ENCODE peak calls at places on chromosome 16, in four cellular contexts. O is fibroblast of mammary gland, F is astrocyte, N is A549. Z is an unnamed sample.

GRCh38 chr16:27778926-27779570 is 229.1 kb downstream of the KATNIP start:
- DNase-seq in F (no peak), N (no peak), O (no peak), Z (no peak)

GRCh38 chr16:19505600-19506303 is 16.1 kb downstream of the GDE1 start:
- DNase-seq in N (no peak), F (peak; percentile 78), O (peak; percentile 85), Z (peak; percentile 13)

GRCh38 chr16:81861503-81861902 is 82.4 kb downstream of the PLCG2 start:
- DNase-seq in N (no peak), F (no peak), O (no peak), Z (peak; percentile 3)

GRCh38 chr16:57694556-57695377 is at the start of gene DRC7:
- DNase-seq in O (peak; percentile 30), F (peak; percentile 31), N (peak; percentile 68), Z (peak; percentile 38)

GRCh38 chr16:8818499-8819270 is 21.0 kb downstream of the PMM2 start:
- DNase-seq in O (no peak), N (no peak), F (no peak), Z (no peak)

GRCh38 chr16:84608281-84608680 is 9.6 kb downstream of the COTL1 start:
- DNase-seq in N (no peak), F (no peak), O (no peak), Z (no peak)

GRCh38 chr16:20613471-20613887 is 37.3 kb upstream of the ACSM2B start:
- DNase-seq in O (no peak), F (no peak), N (no peak), Z (no peak)

GRCh38 chr16:27426423-27427408 is 24.7 kb downstream of the IL21R start:
- DNase-seq in F (peak; percentile 90), N (peak; percentile 47), O (peak; percentile 96), Z (peak; percentile 94)

GRCh38 chr16:69123894-69124293 is 8.5 kb downstream of the CHTF8 start:
- DNase-seq in O (peak; percentile 77), F (peak; percentile 40), N (peak; percentile 78), Z (peak; percentile 81)

GRCh38 chr16:57304169-57305061 is 19.9 kb upstream of the PLLP start:
- DNase-seq in O (peak; percentile 39), F (peak; percentile 65), N (peak; percentile 90), Z (peak; percentile 40)

DNA sequence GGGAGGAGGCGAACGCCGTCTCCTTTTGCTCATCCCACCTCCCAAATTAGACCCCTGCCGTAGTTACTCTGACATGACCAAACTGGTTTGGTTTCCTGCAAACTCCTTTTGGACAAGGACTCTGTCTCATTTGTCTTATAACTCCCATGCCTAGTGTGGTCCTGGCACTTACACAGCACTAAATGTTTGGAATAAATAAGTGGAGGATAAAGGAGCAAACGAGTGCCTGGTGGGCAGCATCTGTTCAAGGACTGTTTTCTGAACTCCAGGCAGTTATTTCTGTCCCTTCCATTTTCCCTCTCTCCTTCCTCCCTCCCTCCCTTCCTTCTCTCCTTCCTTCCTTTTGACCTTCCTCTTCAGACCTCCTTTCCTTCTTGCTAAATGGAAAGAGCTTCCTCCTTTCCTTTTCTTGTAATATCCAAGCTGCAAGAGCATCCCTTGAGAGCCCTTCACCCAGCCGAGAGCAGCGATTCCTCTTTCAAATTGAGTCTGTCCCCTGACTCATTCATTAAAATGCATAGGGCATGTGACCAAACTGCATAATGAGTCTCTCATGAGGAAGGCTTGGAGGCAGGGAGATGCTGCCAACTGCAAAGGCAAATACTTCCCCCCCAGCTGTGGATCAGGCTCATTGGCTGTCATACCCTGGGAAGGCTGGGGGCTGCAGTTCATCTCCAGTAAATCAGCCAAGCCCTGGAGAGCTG is 36.9 kb downstream of the CHD9 start:
- DNase-seq in F (peak; percentile 92), O (peak; percentile 99), N (no peak), Z (peak; percentile 95)
- H3K4me3 ChIP-seq in F (peak overlapping the region; percentile 21), O (peak overlapping the region; percentile 22), N (no peak overlapping the region), Z (peak overlapping the region; percentile 59)

GRCh38 chr16:83447560-83447959 is 360.2 kb upstream of the HSBP1 start:
- DNase-seq in N (no peak), O (no peak), F (no peak), Z (no peak)
- H3K4me3 ChIP-seq in N (no peak overlapping the region), O (no peak overlapping the region), F (no peak overlapping the region), Z (no peak overlapping the region)

DNA sequence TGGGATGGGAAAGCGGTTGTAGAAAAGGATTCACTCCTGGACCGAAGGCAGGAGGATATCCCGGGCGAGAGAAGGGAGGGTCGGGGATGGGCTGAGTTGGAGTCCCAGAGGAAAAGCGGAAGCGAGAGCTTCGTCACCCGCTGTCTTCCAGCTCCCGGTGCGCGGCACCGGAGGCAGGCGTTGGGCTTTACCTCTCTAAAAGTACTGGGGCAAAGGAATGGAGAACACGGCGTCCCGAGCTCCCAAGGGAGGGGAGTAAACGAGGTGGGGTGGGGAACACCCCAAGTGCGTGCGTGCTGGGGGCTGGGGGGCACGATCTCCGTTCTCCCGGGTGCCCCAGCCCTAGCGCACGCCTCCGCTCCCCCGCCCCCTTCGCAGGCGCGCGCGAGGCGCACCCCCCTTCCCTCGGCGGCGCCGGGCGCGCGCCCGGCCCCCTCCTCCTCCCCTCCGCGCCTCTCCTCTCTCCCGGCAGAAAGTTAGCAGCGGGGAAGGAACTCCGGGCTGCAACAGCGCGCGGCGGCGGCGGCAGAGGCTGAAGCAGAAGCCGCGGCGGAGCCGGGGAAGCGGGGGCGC is at the start of gene HS3ST4:
- DNase-seq in O (no peak), F (no peak), N (no peak), Z (peak; percentile 5)
- H3K4me3 ChIP-seq in O (no peak within 1 kb of the TSS), F (no peak within 1 kb of the TSS), N (peak within 1 kb of the TSS; percentile 43), Z (no peak within 1 kb of the TSS)

DNA sequence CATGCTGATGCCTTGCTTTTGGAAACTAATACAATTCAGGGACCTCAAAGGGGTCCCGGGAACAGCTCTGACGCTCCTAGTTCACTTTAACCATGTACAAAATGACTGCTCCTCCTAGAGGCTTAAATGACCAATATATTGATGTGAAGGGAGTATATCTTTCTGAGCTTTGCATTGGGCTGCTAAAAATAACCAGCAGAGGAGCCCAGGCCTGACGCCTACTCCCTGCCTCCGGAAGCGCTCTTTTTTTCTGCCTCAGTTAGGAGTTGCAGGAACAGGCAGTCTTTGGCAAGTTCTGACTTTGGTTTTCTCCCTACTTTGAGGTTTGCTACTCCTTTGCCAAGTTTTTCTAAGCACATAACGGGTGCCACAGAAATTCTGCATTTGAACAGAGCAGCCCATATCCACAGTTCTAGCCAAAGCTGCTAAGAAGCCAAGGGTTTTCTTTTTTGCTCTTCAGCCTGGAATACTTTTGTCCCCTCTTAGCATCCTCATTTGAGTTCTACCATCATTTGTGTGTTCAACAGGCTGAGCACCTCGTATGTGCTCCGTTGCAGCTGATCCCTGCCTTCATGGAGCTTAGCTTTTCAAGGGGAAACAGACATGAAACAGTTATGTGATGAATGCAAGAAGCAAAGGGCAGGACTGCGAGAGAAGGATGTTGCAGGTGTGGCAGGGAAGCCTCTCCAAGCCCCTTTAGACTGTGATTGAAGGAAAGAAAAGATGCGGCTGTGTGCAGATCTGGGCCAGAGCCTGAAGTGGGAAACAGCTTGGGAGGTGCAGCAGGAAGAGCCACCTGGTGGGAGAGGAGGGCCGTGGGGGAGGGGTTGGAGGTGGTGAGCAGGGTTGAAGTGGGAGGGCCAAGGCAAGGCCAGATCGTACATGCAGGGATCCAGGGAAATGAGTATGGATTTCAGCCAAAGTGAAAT is 2.8 kb upstream of the NAGPA start:
- DNase-seq in O (no peak), F (peak; percentile 63), N (no peak), Z (no peak)
- H3K4me3 ChIP-seq in O (no peak overlapping the region), F (no peak overlapping the region), N (no peak overlapping the region), Z (no peak overlapping the region)

GRCh38 chr16:24255446-24256352 is at the start of gene CACNG3:
- DNase-seq in F (peak; percentile 19), N (peak; percentile 10), O (peak; percentile 10), Z (peak; percentile 65)
- H3K4me3 ChIP-seq in F (no peak within 1 kb of the TSS), N (no peak within 1 kb of the TSS), O (no peak within 1 kb of the TSS), Z (no peak within 1 kb of the TSS)

GRCh38 chr16:12975766-12976165 is 74.4 kb downstream of the SHISA9 start:
- DNase-seq in N (no peak), O (no peak), F (no peak), Z (no peak)

GRCh38 chr16:12976936-12977335 is 75.5 kb downstream of the SHISA9 start:
- DNase-seq in F (no peak), O (peak; percentile 13), N (peak; percentile 4), Z (no peak)

GRCh38 chr16:12971216-12971615 is 69.8 kb downstream of the SHISA9 start:
- DNase-seq in F (peak; percentile 3), N (peak; percentile 61), O (peak; percentile 88), Z (no peak)

GRCh38 chr16:12972246-12972645 is 70.8 kb downstream of the SHISA9 start:
- DNase-seq in F (no peak), N (no peak), O (no peak), Z (no peak)

GRCh38 chr16:12976491-12976890 is 75.1 kb downstream of the SHISA9 start:
- DNase-seq in F (no peak), N (no peak), O (no peak), Z (no peak)
- H3K4me3 ChIP-seq in F (no peak overlapping the region), N (no peak overlapping the region), O (no peak overlapping the region), Z (no peak overlapping the region)

DNA sequence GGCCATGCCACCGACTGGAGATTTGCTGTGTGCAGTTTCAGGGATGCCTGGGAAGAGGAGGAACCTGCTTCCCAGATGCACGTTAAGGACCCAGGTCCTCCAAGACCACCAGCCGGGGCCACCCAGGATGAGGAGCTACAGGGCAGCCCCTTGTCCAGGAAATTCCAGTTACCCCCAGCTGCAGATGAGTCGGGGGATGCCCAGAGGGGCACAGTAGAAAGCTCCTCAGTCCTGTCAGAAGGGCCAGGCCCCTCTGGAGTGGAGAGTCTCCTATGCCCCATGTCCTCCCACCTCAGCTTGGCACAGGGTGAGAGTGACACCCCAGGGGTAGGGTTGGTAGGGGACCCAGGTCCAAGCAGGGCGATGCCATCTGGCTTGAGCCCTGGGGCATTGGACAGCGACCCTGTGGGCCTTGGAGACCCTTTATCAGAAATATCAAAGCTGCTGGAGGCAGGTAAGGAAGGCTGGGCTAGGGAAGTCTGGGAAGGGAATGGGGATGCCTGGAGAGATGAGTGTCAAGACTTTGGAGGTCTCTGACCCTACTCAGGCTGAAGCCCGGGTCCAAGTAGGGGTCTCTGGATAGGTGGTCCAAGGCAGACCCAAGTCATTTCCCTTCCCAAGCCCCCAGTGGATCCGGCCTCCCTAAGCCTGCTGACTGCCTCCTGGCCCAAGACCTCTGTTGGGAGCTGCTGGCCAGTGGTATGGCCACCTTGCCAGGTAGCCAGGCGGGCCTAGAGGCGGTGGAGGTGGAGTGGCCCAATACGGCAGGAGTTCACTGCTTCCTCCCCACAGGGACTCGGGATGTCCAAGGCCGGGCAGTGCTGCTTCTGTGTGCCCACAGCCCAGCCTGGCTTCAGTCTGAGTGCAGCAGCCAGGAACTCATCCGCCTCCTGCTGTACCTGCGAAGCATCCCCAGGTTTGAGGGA is 1.0 kb downstream of the PLEKHG4 start:
- DNase-seq in N (no peak), O (no peak), F (no peak), Z (no peak)
- H3K4me3 ChIP-seq in N (peak overlapping the region; percentile 80), O (peak overlapping the region; percentile 13), F (no peak overlapping the region), Z (no peak overlapping the region)

GRCh38 chr16:50068550-50068949 is 2.8 kb downstream of the HEATR3 start:
- DNase-seq in N (no peak), O (peak; percentile 56), F (peak; percentile 50), Z (peak; percentile 46)

GRCh38 chr16:50067290-50067853 is 1.6 kb downstream of the HEATR3 start:
- DNase-seq in F (peak; percentile 48), N (peak; percentile 45), O (peak; percentile 79), Z (peak; percentile 80)

GRCh38 chr16:50065624-50066481 is at the start of gene HEATR3:
- DNase-seq in O (peak; percentile 88), N (peak; percentile 95), F (peak; percentile 71), Z (peak; percentile 96)

GRCh38 chr16:50066482-50067289 is 916 bp downstream of the HEATR3 start:
- DNase-seq in O (no peak), N (no peak), F (no peak), Z (no peak)

DNA sequence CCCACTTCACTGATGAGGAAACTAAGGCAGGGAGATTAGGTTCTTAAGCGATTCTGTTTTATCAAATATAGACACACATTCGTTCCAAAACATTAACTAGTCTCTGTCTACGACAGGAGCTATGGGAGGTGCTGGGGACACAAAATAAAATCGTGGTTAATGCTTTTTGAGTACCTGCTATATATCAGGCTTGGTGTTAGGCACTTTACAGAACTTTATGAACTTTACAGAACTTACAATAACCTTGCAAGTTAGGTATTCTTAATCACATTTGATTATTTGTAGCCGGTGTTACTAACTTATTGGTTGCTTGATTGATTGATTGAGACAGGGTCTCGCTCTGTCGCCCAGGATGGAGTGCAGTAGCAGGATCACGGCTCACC is 538 bp upstream of the HEATR3 start:
- DNase-seq in F (no peak), O (no peak), N (no peak), Z (no peak)
- H3K4me3 ChIP-seq in F (peak overlapping the region; percentile 8), O (peak overlapping the region; percentile 40), N (peak overlapping the region; percentile 90), Z (peak overlapping the region; percentile 61)

Z was measured in GM23248.